ENCODE peak calls at places on chromosome 10, in eight cellular contexts. I is RWPE1; M is CD4-positive, alpha-beta T cell; V is lower lobe of right lung; X is thoracic aorta; F is psoas muscle; Z is A673; W is adrenal gland. S is an unnamed sample.

GRCh38 chr10:114544045-114544659 is 113.9 kb downstream of the ABLIM1 start:
- DNase-seq in I (no peak), M (peak; percentile 67), V (no peak), X (no peak), F (no peak), Z (no peak), W (peak; percentile 53), S (peak; percentile 71)

GRCh38 chr10:13717936-13718772 is 131.4 kb downstream of the PRPF18 start:
- DNase-seq in I (peak; percentile 70), M (no peak), V (peak; percentile 80), X (no peak), F (peak; percentile 83), Z (peak; percentile 75), W (peak; percentile 74), S (peak; percentile 69)

GRCh38 chr10:133163889-133164815 is 4.1 kb downstream of the KNDC1 start:
- DNase-seq in I (no peak), M (no peak), V (peak; percentile 64), X (no peak), F (peak; percentile 40), Z (no peak), W (peak; percentile 76), S (peak; percentile 5)

GRCh38 chr10:14325325-14325955 is 5.3 kb downstream of the FRMD4A start:
- DNase-seq in I (no peak), M (peak; percentile 18), V (peak; percentile 61), X (peak; percentile 3), F (no peak), Z (peak; percentile 69), W (peak; percentile 58), S (peak; percentile 23)

GRCh38 chr10:116254422-116255152 is 18.4 kb downstream of the GFRA1 start:
- DNase-seq in I (no peak), M (no peak), V (no peak), X (no peak), F (no peak), Z (no peak), W (no peak), S (no peak)

GRCh38 chr10:58573144-58573543 is 60.5 kb downstream of the BICC1 start:
- DNase-seq in I (no peak), M (no peak), V (no peak), X (no peak), F (no peak), Z (no peak), W (no peak), S (no peak)

GRCh38 chr10:103896225-103896624 is 21.8 kb downstream of the STN1 start:
- DNase-seq in I (no peak), M (no peak), V (no peak), X (no peak), F (no peak), Z (no peak), W (no peak), S (no peak)

GRCh38 chr10:70174058-70174741 is 3.9 kb upstream of the SAR1A start:
- DNase-seq in I (no peak), M (peak; percentile 26), V (no peak), X (no peak), F (no peak), Z (peak; percentile 22), W (no peak), S (peak; percentile 25)

GRCh38 chr10:62116896-62117295 is 151.7 kb downstream of the RTKN2 start:
- DNase-seq in I (no peak), M (no peak), V (no peak), X (no peak), F (no peak), Z (no peak), W (no peak), S (no peak)

GRCh38 chr10:114714281-114714741 is 56.2 kb upstream of the ABLIM1 start:
- DNase-seq in I (peak; percentile 90), M (no peak), V (no peak), X (no peak), F (no peak), Z (no peak), W (no peak), S (peak; percentile 38)

GRCh38 chr10:46282460-46283216 is 4.2 kb upstream of the ANTXRL start:
- DNase-seq in I (peak; percentile 20), M (peak; percentile 49), V (peak; percentile 88), X (peak; percentile 36), F (peak; percentile 90), Z (peak; percentile 35), W (peak; percentile 90), S (peak; percentile 81)

GRCh38 chr10:18650618-18651017 is 769 bp downstream of the NSUN6 start:
- DNase-seq in I (no peak), M (no peak), V (no peak), X (no peak), F (no peak), Z (no peak), W (no peak), S (no peak)
- H3K27ac ChIP-seq in I (no peak overlapping the region), M (peak overlapping the region; percentile 92), V (peak overlapping the region; percentile 92), X (no peak overlapping the region), F (peak overlapping the region; percentile 92), Z (peak overlapping the region; percentile 69), W (no peak overlapping the region), S (no peak overlapping the region)

GRCh38 chr10:72229261-72230251 is 13.5 kb upstream of the ASCC1 start:
- DNase-seq in I (no peak), M (no peak), V (no peak), X (no peak), F (no peak), Z (no peak), W (no peak), S (no peak)

GRCh38 chr10:72227826-72228225 is 11.8 kb upstream of the ASCC1 start:
- DNase-seq in I (no peak), M (no peak), V (no peak), X (no peak), F (no peak), Z (no peak), W (no peak), S (no peak)

GRCh38 chr10:72228318-72228751 is 12.3 kb upstream of the ASCC1 start:
- DNase-seq in I (no peak), M (no peak), V (no peak), X (no peak), F (no peak), Z (no peak), W (no peak), S (no peak)

GRCh38 chr10:72223743-72224101 is 7.6 kb upstream of the ASCC1 start:
- DNase-seq in I (no peak), M (no peak), V (no peak), X (no peak), F (no peak), Z (no peak), W (no peak), S (no peak)

GRCh38 chr10:72226418-72227027 is 10.4 kb upstream of the ASCC1 start:
- DNase-seq in I (no peak), M (no peak), V (no peak), X (no peak), F (no peak), Z (no peak), W (no peak), S (no peak)
- H3K27ac ChIP-seq in I (peak overlapping the region; percentile 60), M (no peak overlapping the region), V (no peak overlapping the region), X (peak overlapping the region; percentile 79), F (peak overlapping the region; percentile 91), Z (no peak overlapping the region), W (peak overlapping the region; percentile 58), S (no peak overlapping the region)

DNA sequence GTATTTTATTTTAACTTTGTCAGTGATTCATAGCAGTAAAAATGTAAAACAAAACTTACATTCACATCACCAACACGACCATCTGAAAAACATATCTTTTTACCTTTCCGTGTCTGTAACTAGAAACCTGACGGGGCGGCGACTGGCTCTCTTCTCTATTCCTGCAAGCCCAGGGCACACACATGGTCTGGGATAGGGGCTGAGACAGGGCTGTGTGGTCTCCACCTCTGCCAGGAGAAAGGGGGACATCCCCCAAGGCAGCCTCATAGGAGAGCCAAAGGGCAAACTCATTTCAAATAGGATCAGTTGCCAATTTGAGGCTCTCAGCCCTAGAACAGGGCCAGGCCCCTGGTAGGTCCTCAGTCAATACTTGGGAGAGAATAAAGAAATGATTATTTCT is 359.4 kb downstream of the TCERG1L start:
- DNase-seq in I (no peak), M (no peak), V (no peak), X (no peak), F (no peak), Z (no peak), W (no peak), S (no peak)
- H3K27ac ChIP-seq in I (no peak overlapping the region), M (no peak overlapping the region), V (no peak overlapping the region), X (no peak overlapping the region), F (no peak overlapping the region), Z (no peak overlapping the region), W (no peak overlapping the region), S (no peak overlapping the region)

GRCh38 chr10:71605263-71605962 is 114.2 kb downstream of the C10orf105 start:
- DNase-seq in I (no peak), M (no peak), V (no peak), X (no peak), F (no peak), Z (no peak), W (no peak), S (no peak)

GRCh38 chr10:71603190-71603589 is 116.4 kb downstream of the C10orf105 start:
- DNase-seq in I (no peak), M (no peak), V (no peak), X (no peak), F (no peak), Z (no peak), W (peak; percentile 70), S (peak; percentile 62)

GRCh38 chr10:71606721-71607430 is 112.7 kb downstream of the C10orf105 start:
- DNase-seq in I (no peak), M (no peak), V (no peak), X (no peak), F (no peak), Z (no peak), W (no peak), S (no peak)

GRCh38 chr10:71603754-71604153 is 115.8 kb downstream of the C10orf105 start:
- DNase-seq in I (no peak), M (no peak), V (no peak), X (no peak), F (no peak), Z (no peak), W (no peak), S (no peak)

DNA sequence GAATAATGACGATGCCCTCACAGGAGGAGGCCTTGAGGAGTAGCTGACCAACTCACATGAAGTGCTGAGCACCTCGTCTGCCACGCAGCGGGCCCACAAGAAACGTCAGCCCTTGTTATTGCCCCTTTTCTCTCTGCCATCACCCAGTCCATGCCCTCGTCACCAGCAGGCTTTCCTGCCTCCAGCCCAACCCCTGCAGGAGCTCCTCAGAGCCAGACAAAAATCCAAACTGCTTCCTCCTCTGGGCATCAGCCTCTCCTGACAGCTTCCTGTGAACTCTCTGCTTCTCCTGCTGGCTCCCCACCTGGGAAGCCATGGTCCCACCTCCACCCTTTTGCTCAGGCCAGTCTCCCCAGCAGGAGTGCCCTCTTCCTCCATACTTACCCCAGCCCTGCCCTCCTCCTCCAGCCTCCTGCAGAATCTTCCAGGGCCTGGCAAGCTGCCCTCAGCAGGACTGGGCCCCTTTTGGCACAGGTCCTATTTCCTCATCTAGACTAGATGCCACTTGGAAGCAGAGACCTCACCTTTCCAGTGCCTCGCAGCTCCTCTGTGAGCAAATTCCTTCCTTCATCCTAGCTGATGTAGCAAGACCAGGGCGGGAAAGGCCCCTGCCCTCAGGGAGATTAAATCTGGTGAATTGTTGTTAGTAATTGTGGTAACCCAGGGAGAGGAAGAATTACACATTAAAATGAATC is 115.1 kb downstream of the C10orf105 start:
- DNase-seq in I (no peak), M (no peak), V (no peak), X (no peak), F (no peak), Z (peak; percentile 49), W (no peak), S (peak; percentile 76)
- H3K27ac ChIP-seq in I (no peak overlapping the region), M (no peak overlapping the region), V (no peak overlapping the region), X (no peak overlapping the region), F (no peak overlapping the region), Z (no peak overlapping the region), W (no peak overlapping the region), S (no peak overlapping the region)

GRCh38 chr10:22615101-22615500 is 99.3 kb downstream of the PIP4K2A start:
- DNase-seq in I (no peak), M (no peak), V (no peak), X (no peak), F (no peak), Z (no peak), W (no peak), S (no peak)
- H3K27ac ChIP-seq in I (no peak overlapping the region), M (no peak overlapping the region), V (peak overlapping the region; percentile 59), X (no peak overlapping the region), F (no peak overlapping the region), Z (no peak overlapping the region), W (no peak overlapping the region), S (peak overlapping the region; percentile 58)

S was measured in transverse colon.